ENCODE peak calls at places on chromosomes 4 and X, in six cellular contexts. I is A549, V is HEK293T, H is IMR-90, K is HepG2, P is GM12878. E is an unnamed sample.

GRCh38 chr4:147846318-147847135 is 114.6 kb downstream of the ARHGAP10 start:
- DNase-seq in I (no peak), V (no peak), H (no peak), K (no peak), P (peak), E (no peak)

GRCh38 chr4:86977621-86978184 is 42.9 kb downstream of the AFF1 start:
- DNase-seq in I (peak), V (no peak), H (peak), K (peak), P (peak), E (no peak)

GRCh38 chr4:82774711-82775171 is 23.9 kb downstream of the SCD5 start:
- DNase-seq in I (no peak), V (no peak), H (peak), K (no peak), P (no peak), E (no peak)

GRCh38 chr4:148757171-148757570 is 315.0 kb upstream of the NR3C2 start:
- DNase-seq in I (no peak), V (no peak), H (peak), K (no peak), P (no peak), E (no peak)

GRCh38 chr4:139560396-139561084 is 4.5 kb upstream of the SETD7 start:
- DNase-seq in I (no peak), V (no peak), H (no peak), K (no peak), P (no peak), E (no peak)

GRCh38 chrX:132184871-132185270 is 34.4 kb downstream of the RAP2C start:
- DNase-seq in I (no peak), V (no peak), H (no peak), K (no peak), P (no peak), E (no peak)

GRCh38 chr4:159171287-159171686 is 68.4 kb downstream of the RAPGEF2 start:
- DNase-seq in I (no peak), V (no peak), H (no peak), K (no peak), P (no peak), E (no peak)

GRCh38 chrX:72609313-72609712 is 36.7 kb upstream of the HDAC8 start:
- DNase-seq in I (peak), V (peak), H (peak), K (peak), P (no peak), E (peak)

GRCh38 chr4:140653718-140654515 is 85.2 kb upstream of the UCP1 start:
- DNase-seq in I (no peak), V (no peak), H (peak), K (no peak), P (no peak), E (no peak)

GRCh38 chr4:109913842-109914241 is 1.2 kb downstream of the EGF start:
- DNase-seq in I (no peak), V (no peak), H (no peak), K (no peak), P (no peak), E (no peak)

GRCh38 chr4:156968479-156968984 is 3.1 kb downstream of the PDGFC start:
- DNase-seq in I (peak), V (peak), H (peak), K (peak), P (no peak), E (peak)

GRCh38 chr4:139489638-139490037 is 35.7 kb downstream of the RAB33B start:
- DNase-seq in I (no peak), V (no peak), H (no peak), K (no peak), P (no peak), E (no peak)

GRCh38 chr4:143352052-143352451 is 15.4 kb downstream of the GAB1 start:
- DNase-seq in I (no peak), V (no peak), H (no peak), K (no peak), P (no peak), E (no peak)

GRCh38 chrX:107728342-107729099 is 47.1 kb downstream of the TSC22D3 start:
- DNase-seq in I (no peak), V (no peak), H (no peak), K (no peak), P (no peak), E (no peak)

GRCh38 chr4:172950990-172951389 is 217.6 kb upstream of the GALNT7 start:
- DNase-seq in I (no peak), V (no peak), H (no peak), K (no peak), P (no peak), E (no peak)

GRCh38 chr4:70714061-70714468 is 7.7 kb upstream of the RUFY3 start:
- DNase-seq in I (no peak), V (no peak), H (peak), K (peak), P (no peak), E (no peak)

GRCh38 chr4:140188975-140189374 is 35.0 kb upstream of the MAML3 start:
- DNase-seq in I (no peak), V (no peak), H (peak), K (no peak), P (no peak), E (no peak)

GRCh38 chr4:1727117-1728031 is 6.1 kb downstream of the TACC3 start:
- DNase-seq in I (peak), V (no peak), H (peak), K (no peak), P (no peak), E (no peak)

GRCh38 chr4:147984778-147985138 is 252.9 kb downstream of the ARHGAP10 start:
- DNase-seq in I (no peak), V (no peak), H (no peak), K (no peak), P (no peak), E (no peak)

GRCh38 chr4:19063662-19064061 is 1042.1 kb upstream of the LCORL start:
- DNase-seq in I (no peak), V (no peak), H (no peak), K (no peak), P (no peak), E (no peak)

DNA sequence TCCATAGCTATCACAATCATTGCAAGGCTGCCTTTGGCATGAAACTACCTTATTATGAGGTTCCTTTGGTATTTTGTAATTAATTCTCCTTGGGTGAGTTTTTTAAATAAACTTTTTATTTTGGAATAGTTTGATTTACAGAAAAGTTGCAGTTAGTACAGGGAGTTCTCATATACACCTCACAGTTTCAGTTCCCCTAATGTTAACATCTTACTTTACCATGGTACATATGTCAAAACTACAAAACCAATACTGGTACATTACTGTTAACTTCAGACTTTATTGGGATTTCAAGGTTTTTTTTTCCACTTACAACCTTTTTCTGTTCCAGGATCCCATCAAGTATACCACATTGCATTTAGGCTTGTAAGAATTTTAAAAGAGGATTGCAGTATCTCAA is 52.0 kb upstream of the RGN start:
- DNase-seq in I (no peak), V (no peak), H (no peak), K (no peak), P (no peak), E (no peak)
- TF ChIP-seq BHLHE40 in I (no peak), V (no peak), H (no peak), K (no peak), P (no peak), E (no peak)

GRCh38 chr4:34202154-34202553 is 2042.2 kb downstream of the ARAP2 start:
- DNase-seq in I (no peak), V (no peak), H (no peak), K (no peak), P (no peak), E (no peak)
- TF ChIP-seq BHLHE40 in I (no peak), V (no peak), H (no peak), K (no peak), P (no peak), E (no peak)

GRCh38 chrX:57380026-57380796 is 93.7 kb downstream of the FAAH2 start:
- DNase-seq in I (no peak), V (no peak), H (no peak), K (no peak), P (no peak), E (no peak)
- TF ChIP-seq BHLHE40 in I (no peak), V (no peak), H (no peak), K (no peak), P (no peak), E (no peak)

GRCh38 chr4:107987916-107988762 is 1.6 kb upstream of the HADH start:
- DNase-seq in I (no peak), V (no peak), H (no peak), K (no peak), P (no peak), E (no peak)

GRCh38 chr4:107991945-107992625 is 2.4 kb downstream of the HADH start:
- DNase-seq in I (no peak), V (no peak), H (peak), K (no peak), P (no peak), E (peak)

GRCh38 chr4:107988763-107989035 is 990 bp upstream of the HADH start:
- DNase-seq in I (no peak), V (peak), H (no peak), K (no peak), P (no peak), E (no peak)

GRCh38 chr4:107989537-107990386 is at the start of gene HADH:
- DNase-seq in I (peak), V (peak), H (peak), K (peak), P (peak), E (peak)

GRCh38 chr4:107989162-107989536 is 540 bp upstream of the HADH start:
- DNase-seq in I (no peak), V (no peak), H (no peak), K (peak), P (no peak), E (no peak)
- TF ChIP-seq BHLHE40 in I (no peak), V (no peak), H (no peak), K (no peak), P (no peak), E (no peak)

DNA sequence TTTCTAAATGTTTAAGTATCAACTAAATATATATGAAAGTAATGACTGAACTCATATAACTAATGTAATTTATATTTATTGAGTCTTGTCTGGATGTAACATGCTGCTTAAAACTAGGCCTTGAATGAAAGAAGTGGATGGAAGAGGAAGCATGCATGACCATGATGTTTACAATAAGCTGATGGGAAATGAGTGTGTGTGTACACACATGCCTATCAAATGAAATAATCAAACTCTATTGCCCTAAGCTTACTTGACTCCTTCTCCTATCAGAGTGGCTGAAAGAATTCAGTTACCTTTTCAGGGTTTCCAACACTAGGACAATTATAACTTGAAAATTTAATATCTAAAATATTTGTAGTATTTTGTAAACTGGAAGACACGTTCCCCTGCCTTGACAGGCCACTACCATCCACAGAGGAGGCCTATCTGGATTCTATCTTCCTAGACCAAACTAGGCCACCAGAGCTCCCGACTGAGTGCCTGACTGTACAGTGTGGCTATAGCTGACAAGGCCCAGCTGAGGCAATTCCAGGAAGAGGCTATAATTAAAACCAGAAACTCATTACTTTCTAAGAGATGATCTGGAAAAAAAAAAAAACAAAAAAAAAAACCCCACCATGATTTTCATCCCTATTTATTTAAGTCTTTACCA is 7.6 kb downstream of the ARSJ start:
- DNase-seq in I (no peak), V (no peak), H (peak), K (no peak), P (no peak), E (no peak)
- TF ChIP-seq BHLHE40 in I (no peak), V (no peak), H (no peak), K (no peak), P (no peak), E (no peak)

GRCh38 chrX:8728932-8729331 is 3.0 kb downstream of the ANOS1 start:
- DNase-seq in I (no peak), V (no peak), H (no peak), K (no peak), P (no peak), E (no peak)

GRCh38 chrX:8721536-8721935 is 10.4 kb downstream of the ANOS1 start:
- DNase-seq in I (no peak), V (no peak), H (no peak), K (no peak), P (no peak), E (no peak)

GRCh38 chrX:8726031-8726652 is 5.8 kb downstream of the ANOS1 start:
- DNase-seq in I (no peak), V (no peak), H (no peak), K (no peak), P (no peak), E (no peak)

DNA sequence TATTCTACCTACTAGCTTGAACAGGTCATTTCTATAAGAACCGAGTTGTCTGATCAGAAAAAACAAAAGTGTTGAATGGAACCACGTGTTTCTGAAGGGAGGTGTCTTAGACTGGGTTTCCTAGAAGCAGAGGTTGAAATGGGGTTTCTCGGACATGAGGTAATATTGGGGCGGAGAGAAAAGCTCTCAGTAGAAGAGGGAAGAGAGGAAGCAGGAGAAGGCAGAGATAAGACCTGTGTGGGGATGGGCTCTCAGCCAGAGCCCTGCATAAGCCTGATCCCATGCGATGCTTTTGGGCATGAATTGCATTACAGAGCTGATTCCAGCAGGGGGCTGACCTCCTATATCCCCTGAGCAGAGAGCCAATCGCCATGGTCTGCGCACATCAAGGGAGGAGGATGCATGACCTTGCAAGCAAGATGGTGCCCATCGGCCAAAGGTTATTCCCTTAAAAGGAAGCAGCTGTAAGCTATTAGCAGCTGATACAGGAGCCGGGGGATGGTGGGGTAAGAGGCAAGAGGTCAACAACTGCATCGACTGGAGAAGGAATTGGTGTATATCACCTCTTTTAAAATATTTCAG is 7.7 kb downstream of the ANOS1 start:
- DNase-seq in I (peak), V (peak), H (no peak), K (no peak), P (no peak), E (peak)
- TF ChIP-seq BHLHE40 in I (no peak), V (no peak), H (no peak), K (no peak), P (no peak), E (no peak)

DNA sequence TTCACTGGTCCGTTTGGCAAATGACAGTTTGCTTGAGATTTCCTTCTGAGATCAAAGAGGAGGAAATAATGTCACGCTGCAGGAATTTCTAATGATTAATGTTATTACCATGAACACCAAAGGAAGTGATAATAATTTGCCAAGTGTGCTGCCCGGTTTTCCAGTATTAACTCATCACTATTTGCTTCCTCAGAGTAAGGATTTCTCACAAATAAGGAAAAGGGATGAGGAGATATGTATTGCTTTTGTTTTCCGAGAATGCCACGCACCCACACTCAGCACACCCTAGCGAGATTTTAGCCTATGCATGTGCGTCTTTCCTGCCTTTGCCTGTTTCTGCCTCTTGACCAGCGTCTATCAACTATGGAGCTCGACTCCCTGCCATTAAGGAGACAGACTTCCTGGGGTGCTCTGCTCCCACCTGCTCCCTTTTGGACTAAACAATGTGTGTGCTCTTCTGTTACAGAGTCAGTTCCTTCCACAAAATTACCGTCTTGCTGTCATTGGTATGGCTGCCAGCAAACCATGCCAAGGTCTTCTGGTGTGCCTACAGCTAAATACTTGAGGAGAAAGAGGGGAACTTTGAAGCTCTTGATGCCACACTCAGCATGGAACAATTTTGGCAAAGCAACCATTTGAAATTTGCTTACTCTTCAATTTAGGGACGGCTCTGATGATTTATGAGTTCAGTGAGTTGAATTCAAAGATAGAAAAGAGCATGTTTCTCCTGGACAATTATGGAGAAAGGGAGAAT is 393.1 kb upstream of the ZFP42 start:
- DNase-seq in I (no peak), V (no peak), H (peak), K (no peak), P (no peak), E (no peak)
- TF ChIP-seq BHLHE40 in I (no peak), V (no peak), H (no peak), K (no peak), P (no peak), E (no peak)

GRCh38 chrX:55907968-55908607 is 190.5 kb downstream of the RRAGB start:
- DNase-seq in I (no peak), V (peak), H (no peak), K (no peak), P (no peak), E (peak)
- TF ChIP-seq BHLHE40 in I (no peak), V (no peak), H (no peak), K (no peak), P (no peak), E (no peak)

GRCh38 chr4:73603854-73604584 is 16.2 kb downstream of the RASSF6 start:
- DNase-seq in I (no peak), V (no peak), H (peak), K (no peak), P (no peak), E (no peak)
- TF ChIP-seq BHLHE40 in I (no peak), V (no peak), H (no peak), K (no peak), P (no peak), E (no peak)

GRCh38 chr4:76377481-76377901 is 43.5 kb downstream of the CCDC158 start:
- DNase-seq in I (no peak), V (no peak), H (no peak), K (peak), P (no peak), E (no peak)
- TF ChIP-seq BHLHE40 in I (no peak), V (no peak), H (no peak), K (no peak), P (no peak), E (no peak)